ENCODE peak calls at places on chromosomes 12 and 14, in seven cellular contexts. A is fibroblast of the aortic adventitia, F is upper lobe of right lung, Q is heart right ventricle, I is osteocyte, X is progenitor cell of endocrine pancreas, K is RWPE1. T is an unnamed sample.

GRCh38 chr12:124837958-124838803 is 25.5 kb downstream of the SCARB1 start:
- DNase-seq in A (peak; percentile 98), F (no peak), Q (peak; percentile 87), I (peak; percentile 88), X (no peak), K (peak; percentile 93), T (peak; percentile 67)

GRCh38 chr14:96852823-96853422 is 55.7 kb downstream of the VRK1 start:
- DNase-seq in A (peak; percentile 78), F (no peak), Q (no peak), I (no peak), X (no peak), K (peak; percentile 22), T (no peak)

GRCh38 chr14:24198845-24199524 is 3.7 kb upstream of the TM9SF1 start:
- DNase-seq in A (no peak), F (no peak), Q (no peak), I (no peak), X (no peak), K (no peak), T (no peak)

GRCh38 chr14:31937730-31938346 is 139.3 kb upstream of the ARHGAP5 start:
- DNase-seq in A (peak; percentile 47), F (no peak), Q (peak; percentile 55), I (no peak), X (no peak), K (peak; percentile 75), T (no peak)

GRCh38 chr12:93243689-93244513 is 133.8 kb upstream of the NUDT4 start:
- DNase-seq in A (peak; percentile 82), F (no peak), Q (peak; percentile 17), I (no peak), X (no peak), K (peak; percentile 56), T (no peak)

GRCh38 chr12:121296618-121297476 is at the start of gene CAMKK2:
- DNase-seq in A (peak; percentile 67), F (peak; percentile 94), Q (peak; percentile 84), I (peak; percentile 95), X (peak; percentile 73), K (peak; percentile 91), T (peak; percentile 27)

GRCh38 chr14:99344051-99344450 is 72.1 kb upstream of the BCL11B start:
- DNase-seq in A (no peak), F (no peak), Q (no peak), I (no peak), X (no peak), K (no peak), T (no peak)

GRCh38 chr12:123571343-123571813 is 13.0 kb upstream of the TMED2 start:
- DNase-seq in A (peak; percentile 86), F (no peak), Q (peak; percentile 38), I (no peak), X (no peak), K (peak; percentile 24), T (peak; percentile 62)

GRCh38 chr14:70713096-70713875 is 71.6 kb downstream of the TTC9 start:
- DNase-seq in A (peak; percentile 16), F (no peak), Q (peak; percentile 6), I (no peak), X (no peak), K (no peak), T (no peak)

GRCh38 chr12:53300187-53300586 is 692 bp downstream of the MYG1 start:
- DNase-seq in A (peak; percentile 47), F (no peak), Q (no peak), I (no peak), X (no peak), K (peak; percentile 16), T (no peak)

GRCh38 chr12:67531519-67531918 is 117.0 kb upstream of the DYRK2 start:
- DNase-seq in A (no peak), F (no peak), Q (no peak), I (no peak), X (no peak), K (no peak), T (no peak)

GRCh38 chr12:131444220-131445164 is 266.4 kb upstream of the SFSWAP start:
- DNase-seq in A (no peak), F (peak; percentile 57), Q (no peak), I (peak; percentile 84), X (no peak), K (no peak), T (no peak)

GRCh38 chr12:24975425-24975824 is 26.5 kb upstream of the BCAT1 start:
- DNase-seq in A (peak; percentile 47), F (no peak), Q (no peak), I (no peak), X (no peak), K (no peak), T (no peak)

GRCh38 chr12:120015313-120015712 is 26.3 kb downstream of the BICDL1 start:
- DNase-seq in A (no peak), F (no peak), Q (no peak), I (no peak), X (no peak), K (no peak), T (no peak)

GRCh38 chr12:42918387-42918786 is 328.8 kb upstream of the PRICKLE1 start:
- DNase-seq in A (peak; percentile 54), F (no peak), Q (no peak), I (no peak), X (no peak), K (no peak), T (no peak)

GRCh38 chr14:38197001-38197760 is 10.5 kb upstream of the SSTR1 start:
- DNase-seq in A (peak; percentile 4), F (no peak), Q (no peak), I (no peak), X (no peak), K (no peak), T (no peak)

GRCh38 chr12:111807232-111807631 is 34.8 kb upstream of the MAPKAPK5 start:
- DNase-seq in A (no peak), F (no peak), Q (no peak), I (no peak), X (no peak), K (no peak), T (no peak)

GRCh38 chr14:70601162-70601561 is 707 bp upstream of the MED6 start:
- DNase-seq in A (peak; percentile 26), F (no peak), Q (no peak), I (no peak), X (no peak), K (no peak), T (no peak)

GRCh38 chr12:106054016-106054415 is 84.7 kb downstream of the NUAK1 start:
- DNase-seq in A (no peak), F (no peak), Q (no peak), I (no peak), X (no peak), K (no peak), T (no peak)

GRCh38 chr12:128586630-128587029 is 237.1 kb downstream of the SLC15A4 start:
- DNase-seq in A (no peak), F (no peak), Q (no peak), I (no peak), X (no peak), K (no peak), T (no peak)

GRCh38 chr14:78010688-78011087 is 159.5 kb upstream of the NRXN3 start:
- DNase-seq in A (peak; percentile 77), F (no peak), Q (no peak), I (no peak), X (no peak), K (peak; percentile 81), T (no peak)

DNA sequence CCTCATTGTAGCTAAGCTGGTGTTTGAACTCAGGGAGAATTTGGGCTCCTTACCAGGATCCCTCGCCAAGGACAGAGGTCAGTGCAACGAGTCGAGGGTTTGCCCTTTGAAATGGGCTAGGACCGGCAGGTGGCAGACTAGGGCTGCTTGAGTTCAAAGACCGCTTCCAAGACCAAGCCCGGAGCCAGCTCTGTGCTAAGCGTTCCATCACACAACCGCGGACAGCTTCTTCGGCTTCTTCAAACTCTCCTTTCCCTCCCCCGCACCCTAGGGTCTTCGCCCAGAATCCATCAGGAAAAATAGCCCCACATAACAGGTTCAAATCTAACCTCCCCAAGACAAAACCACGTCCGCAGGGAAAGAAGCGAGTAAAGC is 709 bp upstream of the FLVCR2 start:
- DNase-seq in A (peak; percentile 83), F (peak; percentile 92), Q (peak; percentile 89), I (peak; percentile 90), X (peak; percentile 62), K (peak; percentile 85), T (peak; percentile 73)
- TF ChIP-seq CTCF in A (peak; percentile 88), F (peak; percentile 71), Q (peak; percentile 82), I (peak; percentile 84), X (peak; percentile 81), K (peak; percentile 83), T (no peak)

DNA sequence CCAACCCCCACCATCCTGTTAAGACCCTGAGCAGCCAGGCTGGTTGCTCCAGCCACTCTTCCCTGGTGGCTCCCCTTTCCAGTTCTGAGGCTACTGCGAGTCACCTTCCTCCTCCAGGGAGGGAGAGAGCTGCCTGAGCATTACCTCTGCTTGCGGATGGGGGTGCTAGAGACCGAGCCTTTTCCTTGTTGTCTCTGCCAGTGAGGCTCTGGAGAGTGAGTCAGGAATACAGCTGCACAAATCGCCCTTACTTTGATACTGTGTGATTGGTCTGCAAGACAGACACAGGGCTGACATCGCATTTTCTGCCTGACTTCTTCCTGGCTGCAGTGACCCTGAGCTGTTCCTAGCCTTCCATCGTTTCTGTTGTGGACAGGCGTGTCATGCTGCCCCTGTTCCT is 94.3 kb downstream of the SLC25A47 start:
- DNase-seq in A (peak; percentile 88), F (no peak), Q (peak; percentile 19), I (peak; percentile 92), X (peak; percentile 43), K (peak; percentile 90), T (no peak)
- TF ChIP-seq CTCF in A (peak; percentile 97), F (peak; percentile 25), Q (peak; percentile 42), I (peak; percentile 88), X (peak; percentile 69), K (peak; percentile 56), T (no peak)

DNA sequence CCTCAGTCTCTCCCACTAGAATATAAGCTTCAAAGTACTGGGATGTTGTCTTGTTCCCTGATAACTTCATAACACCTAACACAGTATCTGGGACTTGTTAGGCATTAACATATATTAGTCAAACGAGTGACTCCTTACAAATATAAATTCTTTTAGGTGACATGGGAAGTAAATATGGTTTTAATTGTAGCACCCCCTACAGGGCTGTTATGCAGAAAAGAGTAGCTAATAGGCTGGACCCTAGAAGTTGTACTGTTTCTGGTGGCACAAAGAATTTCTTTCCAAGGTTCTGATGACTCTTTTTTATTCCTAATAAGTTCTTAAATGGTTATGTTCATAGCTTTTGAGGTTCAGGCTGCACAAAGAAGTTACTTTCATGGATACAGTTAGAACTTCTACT is 29.8 kb downstream of the GPATCH2L start:
- DNase-seq in A (peak; percentile 7), F (no peak), Q (no peak), I (no peak), X (no peak), K (no peak), T (no peak)
- TF ChIP-seq CTCF in A (peak; percentile 24), F (peak; percentile 24), Q (peak; percentile 32), I (peak; percentile 35), X (peak; percentile 14), K (no peak), T (no peak)

GRCh38 chr12:49558526-49558925 is 9.4 kb downstream of the MCRS1 start:
- DNase-seq in A (no peak), F (no peak), Q (no peak), I (no peak), X (no peak), K (no peak), T (no peak)

GRCh38 chr12:49556391-49557186 is 11.4 kb downstream of the MCRS1 start:
- DNase-seq in A (no peak), F (no peak), Q (no peak), I (no peak), X (no peak), K (no peak), T (no peak)

GRCh38 chr12:49557187-49557916 is 10.6 kb downstream of the MCRS1 start:
- DNase-seq in A (no peak), F (no peak), Q (no peak), I (no peak), X (no peak), K (no peak), T (no peak)

GRCh38 chr12:49559011-49559675 is 8.8 kb downstream of the MCRS1 start:
- DNase-seq in A (no peak), F (no peak), Q (no peak), I (no peak), X (no peak), K (no peak), T (no peak)

GRCh38 chr12:49557917-49558215 is 10.1 kb downstream of the MCRS1 start:
- DNase-seq in A (no peak), F (no peak), Q (no peak), I (no peak), X (no peak), K (no peak), T (no peak)
- TF ChIP-seq CTCF in A (no peak), F (no peak), Q (peak; percentile 18), I (peak; percentile 16), X (peak; percentile 14), K (peak; percentile 30), T (no peak)